ENCODE peak calls at places on chromosomes 7 and 10, in six cellular contexts. P is heart right ventricle, B is lower lobe of right lung, M is breast epithelium, Y is foreskin keratinocyte, R is H9. J is an unnamed sample.

GRCh38 chr10:4068255-4069028 is 283.4 kb upstream of the KLF6 start:
- DNase-seq in P (no peak), B (no peak), M (no peak), Y (no peak), R (no peak), J (no peak)

GRCh38 chr7:136325578-136325977 is 348.4 kb upstream of the MTPN start:
- DNase-seq in P (no peak), B (no peak), M (no peak), Y (no peak), R (no peak), J (no peak)

GRCh38 chr7:94588090-94588489 is 67.8 kb downstream of the SGCE start:
- DNase-seq in P (no peak), B (no peak), M (no peak), Y (no peak), R (no peak), J (no peak)

GRCh38 chr7:37683263-37684120 is at the start of gene GPR141:
- DNase-seq in P (no peak), B (no peak), M (no peak), Y (no peak), R (no peak), J (no peak)

GRCh38 chr7:826230-826905 is 5.9 kb upstream of the SUN1 start:
- DNase-seq in P (no peak), B (no peak), M (no peak), Y (no peak), R (no peak), J (no peak)

GRCh38 chr10:125451319-125451718 is 231.6 kb downstream of the TEX36 start:
- DNase-seq in P (no peak), B (no peak), M (no peak), Y (no peak), R (no peak), J (no peak)

GRCh38 chr10:232061-232460 is 96.8 kb downstream of the ZMYND11 start:
- DNase-seq in P (no peak), B (no peak), M (no peak), Y (no peak), R (no peak), J (no peak)

GRCh38 chr10:89314676-89315075 is 12.8 kb downstream of the IFIT2 start:
- DNase-seq in P (no peak), B (no peak), M (no peak), Y (no peak), R (no peak), J (no peak)

DNA sequence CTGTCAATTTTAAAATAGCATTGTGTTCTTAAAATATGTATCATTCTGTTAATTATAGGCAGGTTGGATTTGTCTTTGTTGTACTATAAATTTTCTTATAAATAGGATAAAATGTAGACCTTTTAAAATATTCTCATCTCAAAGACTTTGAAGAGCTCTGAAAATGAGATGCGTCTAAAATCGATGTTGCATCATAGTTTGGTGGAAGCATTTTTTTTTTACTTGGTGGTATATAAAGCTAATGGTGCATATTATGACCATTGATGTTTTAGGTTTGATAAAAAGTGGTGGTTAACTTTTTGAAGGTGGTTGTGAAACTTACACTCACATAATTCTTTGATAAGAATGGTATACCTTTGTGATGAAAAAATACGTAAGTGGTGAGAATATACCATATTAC is 69.1 kb downstream of the ZNRF2 start:
- DNase-seq in P (no peak), B (no peak), M (no peak), Y (no peak), R (no peak), J (no peak)
- H3K27ac ChIP-seq in P (no peak), B (no peak), M (no peak), Y (no peak), R (no peak), J (no peak)

GRCh38 chr7:18018296-18019205 is 9.1 kb downstream of the PRPS1L1 start:
- DNase-seq in P (no peak), B (no peak), M (no peak), Y (no peak), R (no peak), J (no peak)
- H3K27ac ChIP-seq in P (no peak), B (peak), M (no peak), Y (no peak), R (no peak), J (no peak)

GRCh38 chr10:43410345-43410744 is 1.4 kb upstream of the HNRNPF start:
- DNase-seq in P (no peak), B (no peak), M (no peak), Y (no peak), R (no peak), J (no peak)
- H3K27ac ChIP-seq in P (no peak), B (peak), M (peak), Y (peak), R (no peak), J (no peak)

GRCh38 chr10:95793401-95794045 is 37.6 kb downstream of the ENTPD1 start:
- DNase-seq in P (peak), B (peak), M (no peak), Y (no peak), R (no peak), J (no peak)
- H3K27ac ChIP-seq in P (peak), B (peak), M (peak), Y (no peak), R (no peak), J (no peak)

GRCh38 chr7:43554423-43554822 is 28.5 kb upstream of the STK17A start:
- DNase-seq in P (no peak), B (no peak), M (no peak), Y (no peak), R (no peak), J (no peak)

GRCh38 chr7:43553999-43554398 is 28.9 kb upstream of the STK17A start:
- DNase-seq in P (peak), B (peak), M (no peak), Y (no peak), R (no peak), J (no peak)

GRCh38 chr7:43550427-43550826 is 32.5 kb upstream of the STK17A start:
- DNase-seq in P (no peak), B (no peak), M (no peak), Y (no peak), R (no peak), J (no peak)

GRCh38 chr7:43558071-43558470 is 24.8 kb upstream of the STK17A start:
- DNase-seq in P (no peak), B (no peak), M (no peak), Y (no peak), R (no peak), J (no peak)

GRCh38 chr7:43552122-43552521 is 30.8 kb upstream of the STK17A start:
- DNase-seq in P (no peak), B (no peak), M (no peak), Y (no peak), R (no peak), J (no peak)
- H3K27ac ChIP-seq in P (no peak), B (no peak), M (no peak), Y (no peak), R (no peak), J (no peak)

DNA sequence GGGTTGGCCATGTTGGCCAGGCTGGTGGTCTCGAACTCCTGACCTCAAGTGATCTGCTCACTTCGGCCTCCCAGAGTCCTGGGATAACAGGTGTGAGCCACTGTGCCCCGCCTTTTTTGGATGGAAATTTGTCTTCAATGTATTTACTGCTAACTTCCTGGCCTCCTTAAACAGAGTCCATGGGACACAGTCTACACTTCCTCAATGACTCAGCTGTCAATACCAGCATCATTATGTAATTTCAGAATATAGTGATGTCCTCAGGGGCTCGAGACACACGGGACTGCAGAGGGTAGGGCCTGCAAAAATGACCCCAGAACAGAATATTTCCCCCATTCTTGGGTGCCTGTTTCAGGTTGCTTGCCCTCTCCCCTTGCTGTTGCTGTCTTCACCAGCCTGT is 31.1 kb downstream of the CAMK2G start:
- DNase-seq in P (no peak), B (no peak), M (no peak), Y (no peak), R (no peak), J (no peak)
- H3K27ac ChIP-seq in P (no peak), B (no peak), M (no peak), Y (no peak), R (no peak), J (no peak)

GRCh38 chr10:45627412-45628048 is 45.0 kb downstream of the ZFAND4 start:
- DNase-seq in P (peak), B (no peak), M (no peak), Y (no peak), R (no peak), J (no peak)

GRCh38 chr10:45624724-45625123 is 47.8 kb downstream of the ZFAND4 start:
- DNase-seq in P (no peak), B (no peak), M (no peak), Y (no peak), R (no peak), J (no peak)

GRCh38 chr10:45625879-45626278 is 46.7 kb downstream of the ZFAND4 start:
- DNase-seq in P (no peak), B (no peak), M (no peak), Y (no peak), R (no peak), J (no peak)
- H3K27ac ChIP-seq in P (peak), B (no peak), M (no peak), Y (no peak), R (no peak), J (no peak)

GRCh38 chr7:49398236-49398635 is 375.2 kb upstream of the VWC2 start:
- DNase-seq in P (no peak), B (no peak), M (no peak), Y (no peak), R (no peak), J (no peak)

GRCh38 chr7:49400891-49401550 is 372.4 kb upstream of the VWC2 start:
- DNase-seq in P (no peak), B (no peak), M (no peak), Y (peak), R (no peak), J (no peak)

GRCh38 chr7:49397750-49398149 is 375.7 kb upstream of the VWC2 start:
- DNase-seq in P (no peak), B (no peak), M (no peak), Y (no peak), R (no peak), J (no peak)

GRCh38 chr7:49398730-49399129 is 374.7 kb upstream of the VWC2 start:
- DNase-seq in P (no peak), B (no peak), M (no peak), Y (peak), R (no peak), J (no peak)

GRCh38 chr7:49396194-49396593 is 377.2 kb upstream of the VWC2 start:
- DNase-seq in P (no peak), B (no peak), M (no peak), Y (peak), R (no peak), J (no peak)
- H3K27ac ChIP-seq in P (no peak), B (no peak), M (no peak), Y (no peak), R (no peak), J (no peak)

J was measured in substantia nigra.